ENCODE peak calls at places on chromosome 2, in seven cellular contexts. One of them, this sample, is unnamed.

GRCh38 chr2:1882471-1882870 is 138.2 kb upstream of the PXDN start:
- DNase-seq in effector memory CD4-positive, alpha-beta T cell: no peak
- DNase-seq in nucleus accumbens: no peak
- DNase-seq in renal cortical epithelial cell: no peak
- DNase-seq in posterior vena cava: peak
- DNase-seq in IMR-90: no peak
- DNase-seq in RKO: no peak
- DNase-seq in this sample: no peak

GRCh38 chr2:43127941-43128561 is 98.4 kb downstream of the ZFP36L2 start:
- DNase-seq in effector memory CD4-positive, alpha-beta T cell: no peak
- DNase-seq in nucleus accumbens: no peak
- DNase-seq in renal cortical epithelial cell: no peak
- DNase-seq in posterior vena cava: no peak
- DNase-seq in IMR-90: no peak
- DNase-seq in RKO: no peak
- DNase-seq in this sample: no peak

GRCh38 chr2:101349893-101350662 is 37.2 kb downstream of the CREG2 start:
- DNase-seq in effector memory CD4-positive, alpha-beta T cell: no peak
- DNase-seq in nucleus accumbens: peak
- DNase-seq in renal cortical epithelial cell: peak
- DNase-seq in posterior vena cava: no peak
- DNase-seq in IMR-90: peak
- DNase-seq in RKO: no peak
- DNase-seq in this sample: peak

GRCh38 chr2:157874997-157875719 is 972 bp downstream of the ACVR1 start:
- DNase-seq in effector memory CD4-positive, alpha-beta T cell: no peak
- DNase-seq in nucleus accumbens: peak
- DNase-seq in renal cortical epithelial cell: peak
- DNase-seq in posterior vena cava: peak
- DNase-seq in IMR-90: peak
- DNase-seq in RKO: peak
- DNase-seq in this sample: peak

GRCh38 chr2:114068438-114068837 is 178.5 kb downstream of the ACTR3 start:
- DNase-seq in effector memory CD4-positive, alpha-beta T cell: no peak
- DNase-seq in nucleus accumbens: no peak
- DNase-seq in renal cortical epithelial cell: peak
- DNase-seq in posterior vena cava: no peak
- DNase-seq in IMR-90: peak
- DNase-seq in RKO: peak
- DNase-seq in this sample: peak

GRCh38 chr2:14673351-14673875 is 40.9 kb downstream of the LRATD1 start:
- DNase-seq in effector memory CD4-positive, alpha-beta T cell: no peak
- DNase-seq in nucleus accumbens: no peak
- DNase-seq in renal cortical epithelial cell: no peak
- DNase-seq in posterior vena cava: no peak
- DNase-seq in IMR-90: no peak
- DNase-seq in RKO: no peak
- DNase-seq in this sample: no peak

GRCh38 chr2:200523158-200523557 is 2.8 kb upstream of the SGO2 start:
- DNase-seq in effector memory CD4-positive, alpha-beta T cell: no peak
- DNase-seq in nucleus accumbens: no peak
- DNase-seq in renal cortical epithelial cell: no peak
- DNase-seq in posterior vena cava: no peak
- DNase-seq in IMR-90: no peak
- DNase-seq in RKO: peak
- DNase-seq in this sample: no peak

GRCh38 chr2:75607988-75608683 is 38.4 kb upstream of the MRPL19 start:
- DNase-seq in effector memory CD4-positive, alpha-beta T cell: no peak
- DNase-seq in nucleus accumbens: no peak
- DNase-seq in renal cortical epithelial cell: peak
- DNase-seq in posterior vena cava: no peak
- DNase-seq in IMR-90: no peak
- DNase-seq in RKO: no peak
- DNase-seq in this sample: no peak